ENCODE peak calls at places on chromosome 20, in five cellular contexts. One of them, this sample, is unnamed.
A peak's percentile ranks its signal among the peaks of the same experiment; 100 is the strongest.

GRCh38 chr20:60048634-60049578 is 90.7 kb downstream of the CDH26 start:
- DNase-seq in PC-3: no peak
- DNase-seq in CD4-positive, alpha-beta memory T cell: no peak
- DNase-seq in tibial artery: no peak
- DNase-seq in effector memory CD4-positive, alpha-beta T cell: no peak
- DNase-seq in this sample: no peak

GRCh38 chr20:57180954-57181353 is 85.5 kb downstream of the BMP7 start:
- DNase-seq in PC-3: no peak
- DNase-seq in CD4-positive, alpha-beta memory T cell: no peak
- DNase-seq in tibial artery: no peak
- DNase-seq in effector memory CD4-positive, alpha-beta T cell: no peak
- DNase-seq in this sample: no peak

GRCh38 chr20:4152696-4153235 is 137.4 kb upstream of the RNF24 start:
- DNase-seq in PC-3: peak; percentile 27
- DNase-seq in CD4-positive, alpha-beta memory T cell: no peak
- DNase-seq in tibial artery: no peak
- DNase-seq in effector memory CD4-positive, alpha-beta T cell: no peak
- DNase-seq in this sample: no peak

GRCh38 chr20:55004044-55004443 is 528.7 kb downstream of the DOK5 start:
- DNase-seq in PC-3: no peak
- DNase-seq in CD4-positive, alpha-beta memory T cell: no peak
- DNase-seq in tibial artery: no peak
- DNase-seq in effector memory CD4-positive, alpha-beta T cell: no peak
- DNase-seq in this sample: no peak

GRCh38 chr20:4896119-4896700 is 105.1 kb downstream of the SLC23A2 start:
- DNase-seq in PC-3: no peak
- DNase-seq in CD4-positive, alpha-beta memory T cell: no peak
- DNase-seq in tibial artery: no peak
- DNase-seq in effector memory CD4-positive, alpha-beta T cell: no peak
- DNase-seq in this sample: no peak

GRCh38 chr20:23889775-23890187 is 10.2 kb upstream of the CST5 start:
- DNase-seq in PC-3: peak; percentile 84
- DNase-seq in CD4-positive, alpha-beta memory T cell: peak; percentile 61
- DNase-seq in tibial artery: peak; percentile 59
- DNase-seq in effector memory CD4-positive, alpha-beta T cell: peak; percentile 33
- DNase-seq in this sample: peak; percentile 58

GRCh38 chr20:50003253-50003656 is 20.5 kb downstream of the SNAI1 start:
- DNase-seq in PC-3: no peak
- DNase-seq in CD4-positive, alpha-beta memory T cell: no peak
- DNase-seq in tibial artery: no peak
- DNase-seq in effector memory CD4-positive, alpha-beta T cell: no peak
- DNase-seq in this sample: no peak

GRCh38 chr20:18101125-18101820 is 36.4 kb upstream of the KAT14 start:
- DNase-seq in PC-3: no peak
- DNase-seq in CD4-positive, alpha-beta memory T cell: no peak
- DNase-seq in tibial artery: no peak
- DNase-seq in effector memory CD4-positive, alpha-beta T cell: no peak
- DNase-seq in this sample: no peak

GRCh38 chr20:18428490-18429173 is 38.2 kb downstream of the DZANK1 start:
- DNase-seq in PC-3: peak; percentile 11
- DNase-seq in CD4-positive, alpha-beta memory T cell: no peak
- DNase-seq in tibial artery: no peak
- DNase-seq in effector memory CD4-positive, alpha-beta T cell: no peak
- DNase-seq in this sample: no peak

DNA sequence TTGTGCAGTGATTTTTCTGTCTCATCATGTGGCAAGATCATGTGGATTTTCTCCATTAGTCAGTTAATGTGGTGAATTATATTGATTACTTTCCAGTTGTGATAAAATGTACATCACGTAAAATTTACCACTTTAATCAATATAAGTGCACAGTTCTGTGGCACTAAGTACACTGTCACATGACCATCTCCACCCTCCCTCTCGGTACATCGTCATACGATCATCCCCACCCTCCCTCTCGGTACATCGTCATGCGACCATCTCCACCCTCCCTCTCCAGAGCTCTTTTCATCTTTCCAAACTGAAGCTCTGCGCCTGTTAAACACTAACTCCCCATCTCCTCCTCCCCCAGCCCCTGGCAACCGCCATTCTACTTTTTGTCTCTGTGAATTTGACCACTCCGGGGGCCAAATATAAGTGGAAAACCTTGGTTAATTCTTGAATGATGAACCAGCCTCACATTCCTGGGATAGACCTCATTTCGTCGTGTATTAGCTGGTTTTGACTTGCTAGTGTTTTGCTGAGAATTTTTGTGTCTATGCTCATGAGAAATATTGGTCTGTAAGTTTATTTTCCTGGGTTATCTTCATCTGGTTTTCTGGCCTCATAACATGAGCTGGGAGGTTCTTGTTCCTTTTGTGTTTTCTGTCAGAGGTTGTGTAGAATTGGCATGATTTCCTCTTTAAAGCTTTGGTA is 10.8 kb downstream of the NTSR1 start:
- DNase-seq in PC-3: no peak
- DNase-seq in CD4-positive, alpha-beta memory T cell: no peak
- DNase-seq in tibial artery: no peak
- DNase-seq in effector memory CD4-positive, alpha-beta T cell: no peak
- DNase-seq in this sample: no peak
- H3K4me1 ChIP-seq in PC-3: no peaks in the 10 kb centered on the region
- H3K4me1 ChIP-seq in CD4-positive, alpha-beta memory T cell: peaks cover 21% of the 10 kb centered on the region
- H3K4me1 ChIP-seq in tibial artery: no peaks in the 10 kb centered on the region
- H3K4me1 ChIP-seq in effector memory CD4-positive, alpha-beta T cell: peaks cover 19% of the 10 kb centered on the region
- H3K4me1 ChIP-seq in this sample: peaks cover 26% of the 10 kb centered on the region

GRCh38 chr20:35344354-35344837 is 52.2 kb upstream of the FAM83C start:
- DNase-seq in PC-3: peak; percentile 45
- DNase-seq in CD4-positive, alpha-beta memory T cell: no peak
- DNase-seq in tibial artery: no peak
- DNase-seq in effector memory CD4-positive, alpha-beta T cell: no peak
- DNase-seq in this sample: no peak

GRCh38 chr20:35339007-35339406 is 46.8 kb upstream of the FAM83C start:
- DNase-seq in PC-3: peak; percentile 88
- DNase-seq in CD4-positive, alpha-beta memory T cell: no peak
- DNase-seq in tibial artery: no peak
- DNase-seq in effector memory CD4-positive, alpha-beta T cell: no peak
- DNase-seq in this sample: no peak

GRCh38 chr20:35340436-35340835 is 48.2 kb upstream of the FAM83C start:
- DNase-seq in PC-3: no peak
- DNase-seq in CD4-positive, alpha-beta memory T cell: no peak
- DNase-seq in tibial artery: no peak
- DNase-seq in effector memory CD4-positive, alpha-beta T cell: no peak
- DNase-seq in this sample: no peak

GRCh38 chr20:35342154-35342769 is 50.0 kb upstream of the FAM83C start:
- DNase-seq in PC-3: no peak
- DNase-seq in CD4-positive, alpha-beta memory T cell: no peak
- DNase-seq in tibial artery: no peak
- DNase-seq in effector memory CD4-positive, alpha-beta T cell: no peak
- DNase-seq in this sample: no peak

GRCh38 chr20:35341366-35342028 is 49.3 kb upstream of the FAM83C start:
- DNase-seq in PC-3: peak; percentile 26
- DNase-seq in CD4-positive, alpha-beta memory T cell: no peak
- DNase-seq in tibial artery: no peak
- DNase-seq in effector memory CD4-positive, alpha-beta T cell: no peak
- DNase-seq in this sample: no peak
- H3K4me1 ChIP-seq in PC-3: peaks cover 29% of the 10 kb centered on the region
- H3K4me1 ChIP-seq in CD4-positive, alpha-beta memory T cell: no peaks in the 10 kb centered on the region
- H3K4me1 ChIP-seq in tibial artery: no peaks in the 10 kb centered on the region
- H3K4me1 ChIP-seq in effector memory CD4-positive, alpha-beta T cell: no peaks in the 10 kb centered on the region
- H3K4me1 ChIP-seq in this sample: no peaks in the 10 kb centered on the region

GRCh38 chr20:32366380-32366779 is 8.2 kb downstream of the ASXL1 start:
- DNase-seq in PC-3: no peak
- DNase-seq in CD4-positive, alpha-beta memory T cell: no peak
- DNase-seq in tibial artery: no peak
- DNase-seq in effector memory CD4-positive, alpha-beta T cell: no peak
- DNase-seq in this sample: no peak
- H3K4me1 ChIP-seq in PC-3: no peaks in the 10 kb centered on the region
- H3K4me1 ChIP-seq in CD4-positive, alpha-beta memory T cell: peaks cover 80% of the 10 kb centered on the region
- H3K4me1 ChIP-seq in tibial artery: peaks cover 54% of the 10 kb centered on the region
- H3K4me1 ChIP-seq in effector memory CD4-positive, alpha-beta T cell: peaks cover 29% of the 10 kb centered on the region
- H3K4me1 ChIP-seq in this sample: peaks cover 57% of the 10 kb centered on the region

GRCh38 chr20:10509411-10509810 is 74.3 kb downstream of the SLX4IP start:
- DNase-seq in PC-3: no peak
- DNase-seq in CD4-positive, alpha-beta memory T cell: no peak
- DNase-seq in tibial artery: no peak
- DNase-seq in effector memory CD4-positive, alpha-beta T cell: no peak
- DNase-seq in this sample: no peak

GRCh38 chr20:10511507-10512231 is 76.6 kb downstream of the SLX4IP start:
- DNase-seq in PC-3: peak; percentile 98
- DNase-seq in CD4-positive, alpha-beta memory T cell: peak; percentile 15
- DNase-seq in tibial artery: peak; percentile 95
- DNase-seq in effector memory CD4-positive, alpha-beta T cell: peak; percentile 32
- DNase-seq in this sample: peak; percentile 10

GRCh38 chr20:10513091-10513490 is 78.0 kb downstream of the SLX4IP start:
- DNase-seq in PC-3: no peak
- DNase-seq in CD4-positive, alpha-beta memory T cell: no peak
- DNase-seq in tibial artery: no peak
- DNase-seq in effector memory CD4-positive, alpha-beta T cell: no peak
- DNase-seq in this sample: no peak

GRCh38 chr20:10510216-10510615 is 75.1 kb downstream of the SLX4IP start:
- DNase-seq in PC-3: no peak
- DNase-seq in CD4-positive, alpha-beta memory T cell: no peak
- DNase-seq in tibial artery: no peak
- DNase-seq in effector memory CD4-positive, alpha-beta T cell: no peak
- DNase-seq in this sample: no peak

DNA sequence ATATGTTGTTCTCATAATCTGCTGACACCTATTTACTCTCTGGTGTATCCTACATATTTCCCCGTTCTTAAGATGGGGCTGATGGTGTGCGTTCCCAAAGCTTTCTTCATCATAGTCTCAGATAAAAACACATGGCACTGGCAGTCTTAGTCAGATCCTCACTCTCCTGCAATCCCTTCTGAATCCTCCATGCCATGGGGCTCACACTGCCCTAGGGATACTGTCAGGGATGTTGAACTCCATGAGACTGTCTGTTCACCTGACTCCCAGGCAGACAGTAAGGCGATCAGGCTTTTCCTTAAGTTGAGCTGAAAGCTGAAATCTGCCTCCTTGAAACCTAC is 76.0 kb downstream of the SLX4IP start:
- DNase-seq in PC-3: no peak
- DNase-seq in CD4-positive, alpha-beta memory T cell: no peak
- DNase-seq in tibial artery: no peak
- DNase-seq in effector memory CD4-positive, alpha-beta T cell: no peak
- DNase-seq in this sample: no peak
- H3K4me1 ChIP-seq in PC-3: peaks cover 41% of the 10 kb centered on the region
- H3K4me1 ChIP-seq in CD4-positive, alpha-beta memory T cell: peaks cover 15% of the 10 kb centered on the region
- H3K4me1 ChIP-seq in tibial artery: peaks cover 66% of the 10 kb centered on the region
- H3K4me1 ChIP-seq in effector memory CD4-positive, alpha-beta T cell: no peaks in the 10 kb centered on the region
- H3K4me1 ChIP-seq in this sample: peaks cover 11% of the 10 kb centered on the region

GRCh38 chr20:33108641-33109040 is 29.2 kb downstream of the BPIFB4 start:
- DNase-seq in PC-3: no peak
- DNase-seq in CD4-positive, alpha-beta memory T cell: no peak
- DNase-seq in tibial artery: no peak
- DNase-seq in effector memory CD4-positive, alpha-beta T cell: no peak
- DNase-seq in this sample: no peak

GRCh38 chr20:33111306-33111705 is 31.9 kb downstream of the BPIFB4 start:
- DNase-seq in PC-3: no peak
- DNase-seq in CD4-positive, alpha-beta memory T cell: no peak
- DNase-seq in tibial artery: no peak
- DNase-seq in effector memory CD4-positive, alpha-beta T cell: no peak
- DNase-seq in this sample: no peak

GRCh38 chr20:33112547-33113386 is 33.3 kb downstream of the BPIFB4 start:
- DNase-seq in PC-3: no peak
- DNase-seq in CD4-positive, alpha-beta memory T cell: no peak
- DNase-seq in tibial artery: no peak
- DNase-seq in effector memory CD4-positive, alpha-beta T cell: no peak
- DNase-seq in this sample: no peak

GRCh38 chr20:33110147-33110825 is 30.8 kb downstream of the BPIFB4 start:
- DNase-seq in PC-3: no peak
- DNase-seq in CD4-positive, alpha-beta memory T cell: no peak
- DNase-seq in tibial artery: no peak
- DNase-seq in effector memory CD4-positive, alpha-beta T cell: no peak
- DNase-seq in this sample: no peak

GRCh38 chr20:33113387-33113908 is 34.0 kb downstream of the BPIFB4 start:
- DNase-seq in PC-3: no peak
- DNase-seq in CD4-positive, alpha-beta memory T cell: no peak
- DNase-seq in tibial artery: no peak
- DNase-seq in effector memory CD4-positive, alpha-beta T cell: no peak
- DNase-seq in this sample: no peak
- H3K4me1 ChIP-seq in PC-3: no peaks in the 10 kb centered on the region
- H3K4me1 ChIP-seq in CD4-positive, alpha-beta memory T cell: no peaks in the 10 kb centered on the region
- H3K4me1 ChIP-seq in tibial artery: no peaks in the 10 kb centered on the region
- H3K4me1 ChIP-seq in effector memory CD4-positive, alpha-beta T cell: no peaks in the 10 kb centered on the region
- H3K4me1 ChIP-seq in this sample: no peaks in the 10 kb centered on the region

GRCh38 chr20:48722737-48723191 is 105.0 kb downstream of the PREX1 start:
- DNase-seq in PC-3: peak; percentile 51
- DNase-seq in CD4-positive, alpha-beta memory T cell: no peak
- DNase-seq in tibial artery: peak; percentile 90
- DNase-seq in effector memory CD4-positive, alpha-beta T cell: no peak
- DNase-seq in this sample: no peak

GRCh38 chr20:48720256-48721020 is 107.4 kb downstream of the PREX1 start:
- DNase-seq in PC-3: no peak
- DNase-seq in CD4-positive, alpha-beta memory T cell: no peak
- DNase-seq in tibial artery: peak; percentile 70
- DNase-seq in effector memory CD4-positive, alpha-beta T cell: no peak
- DNase-seq in this sample: no peak

GRCh38 chr20:48719598-48720255 is 108.1 kb downstream of the PREX1 start:
- DNase-seq in PC-3: no peak
- DNase-seq in CD4-positive, alpha-beta memory T cell: no peak
- DNase-seq in tibial artery: peak; percentile 49
- DNase-seq in effector memory CD4-positive, alpha-beta T cell: no peak
- DNase-seq in this sample: no peak

GRCh38 chr20:48722002-48722731 is 105.6 kb downstream of the PREX1 start:
- DNase-seq in PC-3: no peak
- DNase-seq in CD4-positive, alpha-beta memory T cell: no peak
- DNase-seq in tibial artery: peak; percentile 87
- DNase-seq in effector memory CD4-positive, alpha-beta T cell: no peak
- DNase-seq in this sample: no peak

DNA sequence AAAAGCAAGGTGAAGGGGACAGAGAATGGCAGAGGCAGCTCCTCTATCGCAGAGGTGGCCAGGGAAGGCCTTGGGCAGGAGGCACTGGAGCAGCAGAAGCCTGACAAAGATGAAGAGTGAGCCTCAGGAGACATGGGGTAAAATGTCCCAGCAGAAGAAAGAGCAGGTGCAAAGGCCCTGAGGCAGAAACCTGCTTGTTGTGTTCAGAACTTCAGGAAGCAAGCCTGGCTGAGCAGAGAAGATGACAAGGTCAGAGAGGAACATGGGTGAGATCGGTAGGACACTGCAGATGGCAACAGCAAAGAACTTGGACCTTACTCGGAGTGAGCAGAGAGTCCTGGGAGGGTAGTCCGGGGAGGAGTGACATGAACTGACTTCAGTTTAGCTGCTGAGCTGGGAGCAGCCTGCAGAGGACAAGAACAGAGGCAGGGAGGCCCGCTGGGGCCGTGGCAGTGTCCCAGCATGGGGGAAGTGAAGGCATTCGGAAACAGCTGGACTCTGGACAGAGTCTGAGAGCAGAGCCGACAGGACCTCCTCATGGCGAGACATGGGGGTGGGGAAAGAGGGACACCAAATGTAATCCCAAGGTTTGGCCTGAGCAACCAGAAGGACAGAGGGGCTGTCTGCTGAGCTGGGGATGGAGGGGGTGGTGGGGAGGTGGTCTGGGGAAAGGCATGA is 106.3 kb downstream of the PREX1 start:
- DNase-seq in PC-3: no peak
- DNase-seq in CD4-positive, alpha-beta memory T cell: no peak
- DNase-seq in tibial artery: peak; percentile 74
- DNase-seq in effector memory CD4-positive, alpha-beta T cell: no peak
- DNase-seq in this sample: no peak
- H3K4me1 ChIP-seq in PC-3: peaks cover 7% of the 10 kb centered on the region
- H3K4me1 ChIP-seq in CD4-positive, alpha-beta memory T cell: peaks cover 80% of the 10 kb centered on the region
- H3K4me1 ChIP-seq in tibial artery: peaks cover 70% of the 10 kb centered on the region
- H3K4me1 ChIP-seq in effector memory CD4-positive, alpha-beta T cell: peaks cover 46% of the 10 kb centered on the region
- H3K4me1 ChIP-seq in this sample: peaks cover 74% of the 10 kb centered on the region

This sample was measured in CD8-positive, alpha-beta T cell.